ENCODE peak calls at places on chromosomes 13 and 19, in eight cellular contexts. D, Q, H, B, U, J, I and Y are unnamed samples.

GRCh38 chr19:44848036-44848804 is 2.1 kb downstream of the NECTIN2 start:
- DNase-seq in B (peak; percentile 62), D (no peak), J (no peak), Q (no peak), U (no peak), H (no peak), I (peak; percentile 57), Y (peak; percentile 18)

GRCh38 chr19:15464394-15465385 is at the start of gene RASAL3:
- DNase-seq in J (no peak), B (no peak), I (no peak), H (peak; percentile 72), Q (peak; percentile 49), D (peak; percentile 88), U (no peak), Y (peak; percentile 70)

GRCh38 chr13:113955235-113955634 is 18.6 kb downstream of the C13orf46 start:
- DNase-seq in H (no peak), U (no peak), B (no peak), J (no peak), Q (no peak), D (no peak), I (no peak), Y (no peak)

GRCh38 chr13:112911883-112912282 is 57.1 kb upstream of the MCF2L start:
- DNase-seq in U (no peak), Q (no peak), H (no peak), D (no peak), B (no peak), I (no peak), J (no peak), Y (no peak)

GRCh38 chr13:63605403-63605802 is 2189.8 kb upstream of the PCDH20 start:
- DNase-seq in I (no peak), J (no peak), H (no peak), D (no peak), Q (no peak), U (no peak), B (no peak), Y (no peak)

GRCh38 chr13:33644607-33645543 is 173.1 kb upstream of the RFC3 start:
- DNase-seq in Q (no peak), B (no peak), U (no peak), H (no peak), I (no peak), D (no peak), J (no peak), Y (no peak)

GRCh38 chr19:35642312-35642711 is 767 bp downstream of the ETV2 start:
- DNase-seq in H (no peak), I (no peak), J (no peak), Q (no peak), D (no peak), B (no peak), U (no peak), Y (no peak)

GRCh38 chr13:60214213-60215079 is 50.7 kb upstream of the DIAPH3 start:
- DNase-seq in B (no peak), Q (no peak), J (no peak), I (no peak), U (no peak), H (no peak), D (no peak), Y (no peak)

GRCh38 chr19:40576181-40576584 is 490 bp upstream of the SHKBP1 start:
- DNase-seq in I (no peak), D (peak; percentile 62), J (no peak), H (peak; percentile 39), B (no peak), Q (no peak), U (no peak), Y (no peak)

GRCh38 chr13:30079501-30079900 is 227.8 kb downstream of the KATNAL1 start:
- DNase-seq in D (no peak), B (no peak), Q (no peak), I (no peak), H (no peak), J (no peak), U (no peak), Y (no peak)

GRCh38 chr19:53389591-53390377 is 5.2 kb upstream of the ZNF765 start:
- DNase-seq in Q (no peak), I (no peak), D (no peak), U (no peak), H (no peak), B (peak; percentile 76), J (no peak), Y (no peak)

GRCh38 chr19:10603084-10603872 is 16.2 kb upstream of the AP1M2 start:
- DNase-seq in I (no peak), Q (peak; percentile 69), U (peak; percentile 51), B (peak; percentile 37), H (peak; percentile 92), D (peak; percentile 91), J (no peak), Y (peak; percentile 64)

GRCh38 chr13:110113284-110113764 is 193.6 kb downstream of the COL4A1 start:
- DNase-seq in H (no peak), U (no peak), J (no peak), Q (no peak), I (peak; percentile 86), D (no peak), B (no peak), Y (no peak)

GRCh38 chr19:35046461-35046860 is 4.9 kb downstream of the HPN start:
- DNase-seq in I (no peak), Q (no peak), U (no peak), H (no peak), J (no peak), B (no peak), D (no peak), Y (no peak)

GRCh38 chr19:49347835-49348234 is 12.6 kb downstream of the CD37 start:
- DNase-seq in D (no peak), H (no peak), I (peak; percentile 59), U (no peak), B (no peak), Q (no peak), J (peak; percentile 39), Y (no peak)

GRCh38 chr19:17183858-17184271 is 31.3 kb upstream of the USE1 start:
- DNase-seq in D (peak; percentile 58), J (no peak), H (peak; percentile 31), U (no peak), I (no peak), B (no peak), Q (no peak), Y (peak; percentile 62)

GRCh38 chr19:35895911-35896642 is 4.3 kb downstream of the NFKBID start:
- DNase-seq in Q (no peak), D (no peak), B (no peak), I (no peak), H (no peak), J (no peak), U (no peak), Y (no peak)

GRCh38 chr19:30593975-30594925 is 222.1 kb downstream of the ZNF536 start:
- DNase-seq in U (no peak), H (no peak), I (no peak), B (no peak), J (no peak), D (no peak), Q (no peak), Y (no peak)

GRCh38 chr19:47321582-47321981 is 10.4 kb upstream of the C5AR2 start:
- DNase-seq in J (no peak), D (no peak), I (no peak), U (no peak), Q (no peak), H (no peak), B (no peak), Y (no peak)

GRCh38 chr19:43798546-43799409 is 3.5 kb downstream of the LYPD5 start:
- DNase-seq in H (peak; percentile 41), Q (peak; percentile 30), D (peak; percentile 56), I (no peak), J (peak; percentile 88), B (peak; percentile 37), U (peak; percentile 77), Y (peak; percentile 54)

GRCh38 chr19:47243364-47243775 is 12.4 kb upstream of the BBC3 start:
- DNase-seq in H (no peak), U (no peak), B (no peak), Q (no peak), D (no peak), J (no peak), I (no peak), Y (no peak)

GRCh38 chr13:28394422-28394821 is 100.5 kb downstream of the FLT1 start:
- DNase-seq in I (peak; percentile 2), B (no peak), Q (no peak), D (no peak), U (no peak), J (no peak), H (no peak), Y (no peak)

GRCh38 chr13:30829788-30830637 is 76.1 kb upstream of the MEDAG start:
- DNase-seq in U (no peak), I (no peak), H (no peak), D (no peak), Q (no peak), J (no peak), B (no peak), Y (no peak)

GRCh38 chr13:46992383-46992952 is 95.6 kb upstream of the HTR2A start:
- DNase-seq in H (no peak), U (no peak), D (peak; percentile 7), Q (no peak), B (no peak), J (peak; percentile 8), I (no peak), Y (no peak)

GRCh38 chr19:7450243-7451223 is 38.3 kb downstream of the PEX11G start:
- DNase-seq in B (no peak), J (no peak), Q (no peak), H (no peak), U (no peak), D (peak; percentile 86), I (peak; percentile 55), Y (no peak)

GRCh38 chr19:46537136-46538097 is 41.8 kb upstream of the PNMA8B start:
- DNase-seq in U (peak; percentile 70), D (peak; percentile 40), B (no peak), H (peak; percentile 60), J (peak; percentile 80), Q (peak; percentile 56), I (no peak), Y (peak; percentile 58)

GRCh38 chr19:41939861-41940442 is 11.7 kb upstream of the ERFL start:
- DNase-seq in Q (no peak), I (no peak), D (no peak), B (no peak), U (peak; percentile 49), H (no peak), J (no peak), Y (peak; percentile 82)

GRCh38 chr13:23504188-23504587 is 66.0 kb upstream of the TNFRSF19 start:
- DNase-seq in B (no peak), I (no peak), Q (no peak), J (no peak), D (no peak), H (no peak), U (no peak), Y (no peak)

GRCh38 chr19:2455481-2456300 is 1.1 kb downstream of the LMNB2 start:
- DNase-seq in J (no peak), U (no peak), Q (no peak), B (peak; percentile 66), I (no peak), D (peak; percentile 56), H (peak; percentile 48), Y (peak; percentile 86)

GRCh38 chr13:113559061-113559460 is 25.5 kb upstream of the TFDP1 start:
- DNase-seq in B (no peak), H (no peak), U (no peak), I (no peak), D (no peak), J (no peak), Q (no peak), Y (no peak)

GRCh38 chr19:12886943-12887747 is at the start of gene KLF1:
- DNase-seq in I (no peak), H (no peak), B (no peak), J (no peak), U (no peak), Q (no peak), D (no peak), Y (no peak)